ENCODE peak calls at places on chromosomes 11 and 22, in four cellular contexts. One of them, this sample, is unnamed.

GRCh38 chr11:111335124-111335535 is 36.8 kb downstream of the POU2AF3 start:
- DNase-seq in hypothalamus: no peak
- DNase-seq in activated naive CD8-positive, alpha-beta T cell treated with anti-CD3 and anti-CD28 coated beads, Interleukin-2, amount 10 ng/mL, durations not matched to agents 7 days and 5 days: no peak
- DNase-seq in sigmoid colon: no peak
- DNase-seq in this sample: no peak

GRCh38 chr22:27405672-27406388 is 395.7 kb downstream of the MN1 start:
- DNase-seq in hypothalamus: peak; percentile 30
- DNase-seq in activated naive CD8-positive, alpha-beta T cell treated with anti-CD3 and anti-CD28 coated beads, Interleukin-2, amount 10 ng/mL, durations not matched to agents 7 days and 5 days: peak; percentile 55
- DNase-seq in sigmoid colon: no peak
- DNase-seq in this sample: no peak

GRCh38 chr11:95228081-95228859 is 2.7 kb downstream of the SESN3 start:
- DNase-seq in hypothalamus: no peak
- DNase-seq in activated naive CD8-positive, alpha-beta T cell treated with anti-CD3 and anti-CD28 coated beads, Interleukin-2, amount 10 ng/mL, durations not matched to agents 7 days and 5 days: no peak
- DNase-seq in sigmoid colon: no peak
- DNase-seq in this sample: no peak

GRCh38 chr11:73553266-73553665 is 44.6 kb downstream of the FAM168A start:
- DNase-seq in hypothalamus: no peak
- DNase-seq in activated naive CD8-positive, alpha-beta T cell treated with anti-CD3 and anti-CD28 coated beads, Interleukin-2, amount 10 ng/mL, durations not matched to agents 7 days and 5 days: no peak
- DNase-seq in sigmoid colon: no peak
- DNase-seq in this sample: no peak

GRCh38 chr22:20857838-20858614 is 585 bp downstream of the PI4KA start:
- DNase-seq in hypothalamus: peak; percentile 81
- DNase-seq in activated naive CD8-positive, alpha-beta T cell treated with anti-CD3 and anti-CD28 coated beads, Interleukin-2, amount 10 ng/mL, durations not matched to agents 7 days and 5 days: no peak
- DNase-seq in sigmoid colon: peak; percentile 95
- DNase-seq in this sample: peak; percentile 83

GRCh38 chr11:109864834-109865557 is 228.2 kb upstream of the ZC3H12C start:
- DNase-seq in hypothalamus: no peak
- DNase-seq in activated naive CD8-positive, alpha-beta T cell treated with anti-CD3 and anti-CD28 coated beads, Interleukin-2, amount 10 ng/mL, durations not matched to agents 7 days and 5 days: no peak
- DNase-seq in sigmoid colon: no peak
- DNase-seq in this sample: no peak

GRCh38 chr11:74171630-74172465 is 759 bp downstream of the PPME1 start:
- DNase-seq in hypothalamus: no peak
- DNase-seq in activated naive CD8-positive, alpha-beta T cell treated with anti-CD3 and anti-CD28 coated beads, Interleukin-2, amount 10 ng/mL, durations not matched to agents 7 days and 5 days: no peak
- DNase-seq in sigmoid colon: no peak
- DNase-seq in this sample: no peak

GRCh38 chr11:125348704-125349635 is 147.1 kb downstream of the FEZ1 start:
- DNase-seq in hypothalamus: peak; percentile 50
- DNase-seq in activated naive CD8-positive, alpha-beta T cell treated with anti-CD3 and anti-CD28 coated beads, Interleukin-2, amount 10 ng/mL, durations not matched to agents 7 days and 5 days: peak; percentile 61
- DNase-seq in sigmoid colon: peak; percentile 74
- DNase-seq in this sample: no peak

GRCh38 chr22:37501610-37502341 is 15.6 kb upstream of the MFNG start:
- DNase-seq in hypothalamus: no peak
- DNase-seq in activated naive CD8-positive, alpha-beta T cell treated with anti-CD3 and anti-CD28 coated beads, Interleukin-2, amount 10 ng/mL, durations not matched to agents 7 days and 5 days: no peak
- DNase-seq in sigmoid colon: no peak
- DNase-seq in this sample: peak; percentile 31

GRCh38 chr11:2207773-2208621 is 36.4 kb upstream of the TH start:
- DNase-seq in hypothalamus: no peak
- DNase-seq in activated naive CD8-positive, alpha-beta T cell treated with anti-CD3 and anti-CD28 coated beads, Interleukin-2, amount 10 ng/mL, durations not matched to agents 7 days and 5 days: no peak
- DNase-seq in sigmoid colon: peak; percentile 34
- DNase-seq in this sample: no peak

GRCh38 chr11:121446752-121447156 is 5.4 kb upstream of the SORL1 start:
- DNase-seq in hypothalamus: no peak
- DNase-seq in activated naive CD8-positive, alpha-beta T cell treated with anti-CD3 and anti-CD28 coated beads, Interleukin-2, amount 10 ng/mL, durations not matched to agents 7 days and 5 days: no peak
- DNase-seq in sigmoid colon: no peak
- DNase-seq in this sample: no peak

GRCh38 chr11:7910389-7910788 is 20.7 kb downstream of the OR10A6 start:
- DNase-seq in hypothalamus: no peak
- DNase-seq in activated naive CD8-positive, alpha-beta T cell treated with anti-CD3 and anti-CD28 coated beads, Interleukin-2, amount 10 ng/mL, durations not matched to agents 7 days and 5 days: no peak
- DNase-seq in sigmoid colon: no peak
- DNase-seq in this sample: no peak